ENCODE peak calls at places on chromosomes 16 and 17, in four cellular contexts. N is H1, U is K562, D is HepG2. W is an unnamed sample.

GRCh38 chr16:23401142-23401541 is 51.8 kb downstream of the COG7 start:
- DNase-seq in D (no peak), N (no peak), U (no peak), W (no peak)

GRCh38 chr17:50129946-50130777 is at the start of gene SAMD14:
- DNase-seq in D (no peak), U (peak; percentile 64), N (no peak), W (no peak)

GRCh38 chr16:84629580-84629979 is 11.7 kb upstream of the COTL1 start:
- DNase-seq in N (no peak), D (no peak), U (no peak), W (no peak)

GRCh38 chr17:74531231-74531761 is at the start of gene CD300LB:
- DNase-seq in N (no peak), D (no peak), U (no peak), W (no peak)

GRCh38 chr16:25279491-25279890 is 21.8 kb upstream of the ZKSCAN2 start:
- DNase-seq in U (no peak), D (no peak), N (no peak), W (no peak)

GRCh38 chr16:50862818-50863672 is 121.2 kb downstream of the CYLD start:
- DNase-seq in N (no peak), U (no peak), D (no peak), W (no peak)

GRCh38 chr17:29178750-29179231 is 1.4 kb downstream of the MYO18A start:
- DNase-seq in D (peak; percentile 29), U (no peak), N (no peak), W (no peak)

GRCh38 chr17:39634384-39634871 is 2.5 kb upstream of the STARD3 start:
- DNase-seq in N (no peak), U (peak; percentile 62), D (no peak), W (no peak)

GRCh38 chr17:29589524-29590260 is at the start of gene GIT1:
- DNase-seq in U (peak; percentile 96), N (no peak), D (peak; percentile 70), W (no peak)

GRCh38 chr16:10827691-10828341 is 9.2 kb upstream of the TVP23A start:
- DNase-seq in U (no peak), D (no peak), N (no peak), W (no peak)

GRCh38 chr17:41917192-41917591 is 1.6 kb downstream of the ACLY start:
- DNase-seq in N (no peak), D (peak; percentile 37), U (no peak), W (no peak)

GRCh38 chr17:6648181-6648580 is 3.2 kb downstream of the MED31 start:
- DNase-seq in D (peak; percentile 41), N (no peak), U (peak; percentile 9), W (no peak)

GRCh38 chr17:77571141-77571540 is 387.4 kb upstream of the TNRC6C start:
- DNase-seq in U (no peak), D (no peak), N (no peak), W (no peak)

GRCh38 chr17:9457005-9457404 is 118.6 kb downstream of the STX8 start:
- DNase-seq in N (no peak), U (no peak), D (no peak), W (no peak)

GRCh38 chr17:73290399-73291259 is 21.2 kb downstream of the CDC42EP4 start:
- DNase-seq in U (no peak), D (no peak), N (no peak), W (no peak)

GRCh38 chr16:29720703-29721102 is 25.1 kb downstream of the C16orf54 start:
- DNase-seq in U (no peak), N (no peak), D (peak; percentile 80), W (no peak)

GRCh38 chr17:50079334-50080095 is 15.6 kb upstream of the PDK2 start:
- DNase-seq in N (no peak), D (peak; percentile 75), U (peak; percentile 76), W (no peak)

DNA sequence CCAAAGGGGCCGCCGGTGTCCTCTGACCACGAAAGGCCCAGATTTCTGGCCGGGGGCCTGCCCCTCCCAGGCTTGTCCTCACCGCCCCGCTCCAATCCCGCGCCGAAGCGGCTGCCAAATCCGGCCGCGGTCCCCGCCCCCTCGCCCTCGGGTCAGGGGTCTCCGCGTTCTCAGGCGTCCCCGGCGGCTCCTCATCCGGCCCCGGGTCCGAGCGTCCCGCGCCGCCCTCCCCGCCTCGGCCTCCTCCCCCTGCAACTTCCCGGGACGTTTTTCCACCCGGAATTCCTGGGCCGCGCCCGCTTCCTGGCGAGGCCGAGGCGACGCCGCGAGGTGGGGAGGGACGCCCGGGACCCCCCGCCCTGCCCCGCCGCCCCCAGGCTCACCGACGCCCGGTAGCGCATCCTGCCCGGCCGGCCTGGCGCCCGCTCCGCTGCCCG is 7.2 kb downstream of the MYO1C start:
- DNase-seq in N (no peak), D (peak; percentile 12), U (peak; percentile 34), W (no peak)
- TF ChIP-seq CREB1 in N (no peak), D (no peak), U (no peak), W (no peak)

DNA sequence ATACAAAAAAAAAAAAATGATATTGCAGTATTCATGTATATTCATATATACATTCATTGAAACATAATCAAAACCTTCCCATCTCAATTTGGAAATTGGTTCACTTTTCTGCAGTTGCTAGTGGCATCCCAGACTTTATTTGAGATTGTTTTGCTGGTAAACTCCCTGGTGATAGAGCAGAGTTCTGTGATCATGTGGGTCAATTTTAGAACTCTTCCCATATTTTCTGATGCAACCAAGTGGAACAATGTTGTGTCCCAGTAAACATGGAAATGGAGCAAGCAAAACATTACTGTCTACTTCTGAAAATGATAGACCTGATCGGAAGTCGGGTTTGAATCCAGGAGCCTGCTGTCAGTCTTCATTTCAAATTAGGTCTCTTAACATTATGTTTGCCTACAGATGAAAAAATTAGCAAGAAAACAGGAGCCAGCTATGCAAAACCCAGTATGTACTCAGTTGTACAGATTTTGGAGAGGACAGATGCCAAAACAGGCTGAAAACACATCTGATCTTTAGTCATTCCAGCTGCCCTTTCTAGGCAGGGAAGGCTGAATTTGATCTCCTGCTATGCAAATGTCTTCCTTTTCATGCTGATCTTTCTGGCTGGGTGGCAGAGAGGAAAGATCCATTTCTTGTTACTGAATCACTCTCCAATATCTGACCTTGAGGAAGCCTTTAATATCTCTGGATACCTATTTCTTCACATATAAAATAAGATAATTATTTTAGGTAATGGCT is 786.6 kb upstream of the SOX9 start:
- DNase-seq in U (no peak), D (no peak), N (no peak), W (no peak)
- TF ChIP-seq KDM1A in U (no peak), D (no peak), N (no peak), W (no peak)

GRCh38 chr17:34382586-34383224 is 19.7 kb upstream of the CCL1 start:
- DNase-seq in N (no peak), D (no peak), U (no peak), W (peak; percentile 49)

GRCh38 chr17:34379876-34380275 is 16.8 kb upstream of the CCL1 start:
- DNase-seq in D (no peak), U (no peak), N (no peak), W (no peak)

GRCh38 chr17:34377078-34377823 is 14.2 kb upstream of the CCL1 start:
- DNase-seq in U (no peak), D (no peak), N (no peak), W (no peak)

GRCh38 chr17:34375598-34375997 is 12.6 kb upstream of the CCL1 start:
- DNase-seq in D (no peak), U (no peak), N (no peak), W (no peak)

GRCh38 chr17:34378664-34379101 is 15.7 kb upstream of the CCL1 start:
- DNase-seq in N (no peak), D (no peak), U (no peak), W (peak; percentile 76)
- TF ChIP-seq GABPA in N (no peak), D (no peak), U (no peak), W (no peak)

DNA sequence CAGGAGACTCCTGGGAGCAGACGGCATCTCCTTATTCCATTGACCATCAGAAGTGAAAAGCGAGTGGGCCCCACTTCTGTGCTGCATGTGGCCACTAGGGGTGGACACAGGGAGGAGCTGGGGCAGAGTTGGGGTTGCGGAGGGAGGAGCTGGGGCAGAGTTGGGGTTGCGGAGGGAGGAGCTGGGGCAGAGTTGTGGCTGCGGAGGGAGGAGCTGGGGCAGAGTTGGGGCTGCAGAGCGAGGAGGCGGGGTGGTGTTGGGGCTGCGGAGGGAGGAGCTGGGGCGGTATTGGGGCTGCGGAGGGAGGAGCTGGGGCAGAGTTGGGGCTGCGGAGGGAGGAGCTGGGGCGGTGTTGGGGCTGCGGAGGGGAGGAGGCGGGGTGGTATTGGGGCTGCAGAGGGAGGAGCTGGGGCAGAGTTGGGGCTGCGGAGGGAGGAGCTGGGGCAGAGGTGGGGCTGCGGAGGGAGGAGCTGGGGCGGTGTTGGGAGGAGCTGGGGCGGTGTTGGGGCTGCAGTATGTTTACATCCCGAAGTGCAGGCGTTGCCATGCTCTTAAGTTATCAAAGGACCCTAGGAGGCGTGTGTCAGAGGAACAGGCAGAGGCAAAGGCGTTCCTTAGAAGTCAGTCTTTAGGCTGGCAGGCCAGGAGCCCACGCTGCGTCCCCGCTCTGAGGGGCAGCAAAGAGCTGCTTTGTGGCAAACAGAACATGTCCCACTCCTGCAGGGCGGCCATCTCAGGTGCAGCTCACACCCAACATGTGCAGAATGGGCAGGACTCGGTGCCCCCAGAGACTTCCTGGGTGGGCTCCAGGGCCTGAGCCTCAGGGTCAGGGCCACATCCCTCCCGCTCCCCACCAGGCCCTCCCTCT is 76.0 kb downstream of the ZNF778 start:
- DNase-seq in N (peak; percentile 43), U (peak; percentile 62), D (no peak), W (no peak)
- TF ChIP-seq CREB1 in N (no peak), U (no peak), D (no peak), W (no peak)

W was measured in GM12878.